ENCODE peak calls at places on chromosome 13, in eight cellular contexts. B is CD8-positive, alpha-beta memory T cell; F is occipital lobe; D is CD8-positive, alpha-beta T cell; O is transverse colon; T is HTR-8/SVneo; V is tibial artery; P is H4. K is an unnamed sample.
A peak's percentile ranks its signal among the peaks of the same experiment; 100 is the strongest.

GRCh38 chr13:101785858-101786257 is 333.4 kb downstream of the ITGBL1 start:
- DNase-seq in T (peak; percentile 9), F (peak; percentile 1), O (no peak), D (no peak), B (no peak), V (no peak), P (peak; percentile 37), K (peak; percentile 58)

GRCh38 chr13:78649997-78650724 is 8.8 kb downstream of the OBI1 start:
- DNase-seq in P (no peak), T (no peak), B (no peak), F (no peak), V (no peak), D (no peak), O (no peak), K (no peak)

GRCh38 chr13:29754486-29754806 is 96.0 kb downstream of the UBL3 start:
- DNase-seq in O (no peak), P (peak; percentile 77), F (no peak), B (no peak), V (no peak), T (no peak), D (no peak), K (no peak)

GRCh38 chr13:47459512-47459911 is 541.6 kb downstream of the SUCLA2 start:
- DNase-seq in O (no peak), F (no peak), D (no peak), B (no peak), T (no peak), P (peak; percentile 3), V (no peak), K (no peak)

GRCh38 chr13:41327994-41328778 is 17.1 kb downstream of the NAA16 start:
- DNase-seq in F (no peak), D (no peak), T (no peak), P (no peak), B (no peak), V (no peak), O (no peak), K (no peak)

GRCh38 chr13:77893066-77893465 is 25.6 kb downstream of the EDNRB start:
- DNase-seq in V (no peak), B (no peak), F (no peak), D (no peak), O (no peak), P (no peak), T (no peak), K (no peak)

GRCh38 chr13:42048625-42049453 is at the start of gene DGKH:
- DNase-seq in O (peak; percentile 90), F (peak; percentile 66), V (peak; percentile 78), T (peak; percentile 51), D (peak; percentile 60), B (peak; percentile 53), P (peak; percentile 30), K (peak; percentile 90)

GRCh38 chr13:41211062-41211461 is 16.7 kb upstream of the KBTBD7 start:
- DNase-seq in V (no peak), T (no peak), P (no peak), F (no peak), D (no peak), O (no peak), B (no peak), K (no peak)

GRCh38 chr13:49214917-49215376 is 5.2 kb upstream of the MLNR start:
- DNase-seq in F (no peak), B (peak; percentile 28), O (peak; percentile 45), V (peak; percentile 62), P (peak; percentile 39), T (no peak), D (peak; percentile 42), K (peak; percentile 67)

GRCh38 chr13:110869231-110869804 is 45.6 kb downstream of the ANKRD10 start:
- DNase-seq in F (no peak), B (no peak), D (no peak), O (no peak), P (no peak), V (no peak), T (no peak), K (no peak)

GRCh38 chr13:31891472-31891871 is 140.1 kb upstream of the FRY start:
- DNase-seq in D (no peak), P (no peak), F (no peak), B (no peak), V (no peak), T (no peak), O (no peak), K (no peak)

GRCh38 chr13:113291997-113292862 is 4.8 kb upstream of the LAMP1 start:
- DNase-seq in F (no peak), V (no peak), T (no peak), D (peak; percentile 13), P (no peak), O (no peak), B (peak; percentile 19), K (no peak)

GRCh38 chr13:92379371-92379770 is 847.2 kb upstream of the GPC6 start:
- DNase-seq in T (no peak), O (no peak), P (no peak), D (no peak), F (no peak), B (no peak), V (no peak), K (no peak)

GRCh38 chr13:38804536-38804935 is 117.7 kb downstream of the FREM2 start:
- DNase-seq in D (no peak), F (no peak), B (no peak), T (no peak), O (no peak), V (no peak), P (peak; percentile 2), K (no peak)

K was measured in left lobe of liver.